ENCODE peak calls at places on chromosomes 11 and 22, in four cellular contexts. S is HepG2, E is right lobe of liver, Y is H1. Z is an unnamed sample.

GRCh38 chr11:44399968-44400367 is 90.0 kb upstream of the ALX4 start:
- DNase-seq in S (no peak), E (no peak), Y (no peak), Z (peak; percentile 1)

GRCh38 chr11:111922803-111923202 is 4.1 kb downstream of the C11orf52 start:
- DNase-seq in S (peak; percentile 41), E (no peak), Y (no peak), Z (no peak)

GRCh38 chr11:68852628-68853027 is 10.9 kb upstream of the CPT1A start:
- DNase-seq in S (no peak), E (no peak), Y (no peak), Z (no peak)

GRCh38 chr11:40187092-40187403 is 1272.4 kb downstream of the LRRC4C start:
- DNase-seq in S (no peak), E (no peak), Y (no peak), Z (no peak)

GRCh38 chr11:117606211-117606610 is 190.8 kb downstream of the DSCAML1 start:
- DNase-seq in S (no peak), E (no peak), Y (no peak), Z (no peak)

GRCh38 chr22:37639070-37639760 is at the start of gene SH3BP1:
- DNase-seq in S (peak; percentile 57), E (peak; percentile 54), Y (no peak), Z (peak; percentile 81)

GRCh38 chr11:129374993-129375721 is 491 bp upstream of the BARX2 start:
- DNase-seq in S (no peak), E (no peak), Y (no peak), Z (peak; percentile 84)

GRCh38 chr11:60127311-60127811 is 38.9 kb downstream of the MS4A2 start:
- DNase-seq in S (no peak), E (no peak), Y (no peak), Z (no peak)

GRCh38 chr22:31246687-31247086 is 34.6 kb downstream of the LIMK2 start:
- DNase-seq in S (no peak), E (no peak), Y (no peak), Z (no peak)

DNA sequence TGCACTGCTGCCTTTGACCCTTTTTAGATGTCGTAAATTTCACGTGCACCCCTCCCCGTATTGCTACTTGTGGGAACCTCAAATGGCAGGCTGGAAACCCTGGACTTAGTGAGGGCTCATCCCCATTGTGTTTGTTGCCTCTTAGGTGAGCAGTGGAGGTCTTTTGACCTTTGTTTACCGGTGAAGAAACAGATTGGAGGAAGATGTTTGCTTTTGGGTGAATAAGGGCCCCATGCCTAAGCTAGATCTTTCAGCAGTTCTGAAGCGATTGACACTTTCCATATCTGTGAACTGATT is 782 bp downstream of the SMARCB1 start:
- DNase-seq in S (no peak), E (no peak), Y (no peak), Z (no peak)
- H3K36me3 ChIP-seq in S (peaks cover 9% of the 10 kb centered on the region), E (no peaks in the 10 kb centered on the region), Y (peaks cover 2% of the 10 kb centered on the region), Z (peaks cover 1% of the 10 kb centered on the region)

GRCh38 chr11:11157201-11157600 is 195.8 kb downstream of the CSNK2A3 start:
- DNase-seq in S (peak; percentile 33), E (peak; percentile 52), Y (no peak), Z (peak; percentile 53)
- TF ChIP-seq CTCF in S (peak; percentile 55), E (peak; percentile 24), Y (peak; percentile 51), Z (peak; percentile 64)

DNA sequence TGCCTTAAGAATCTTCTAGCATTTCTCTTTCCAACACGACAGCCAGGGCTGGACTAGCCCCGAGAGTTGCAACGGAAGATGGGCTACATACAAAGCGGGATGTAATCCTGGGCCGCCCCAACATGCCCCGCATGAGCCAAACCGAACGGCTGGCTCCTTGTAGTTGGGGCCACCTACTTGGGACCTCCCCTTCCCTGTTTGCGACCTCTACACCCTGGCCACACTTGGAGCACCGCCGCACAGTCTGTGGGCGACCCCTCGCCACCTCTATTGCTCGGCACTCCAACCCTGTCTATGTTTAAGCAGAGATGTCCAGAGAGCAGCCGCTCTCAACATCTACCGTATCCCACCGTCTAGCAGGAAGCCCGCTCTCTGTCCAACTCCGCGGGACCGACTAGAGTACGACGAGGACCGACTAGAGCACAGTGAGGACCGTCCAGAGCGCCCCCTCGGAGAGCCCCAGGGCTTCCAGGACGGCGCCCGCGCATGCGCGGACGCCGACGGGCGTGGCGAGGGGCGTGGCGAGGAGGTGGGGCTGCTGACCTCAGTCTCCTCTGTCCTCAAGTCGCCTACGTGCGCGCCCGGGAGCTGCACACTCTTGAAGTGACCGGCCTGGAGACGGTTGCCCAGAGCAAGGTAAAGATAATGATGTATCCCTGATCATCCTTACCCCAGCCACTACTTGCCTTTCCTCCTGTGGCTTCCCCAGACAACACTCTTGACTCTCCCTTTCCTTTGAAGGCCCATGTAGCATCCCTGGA is 32.3 kb downstream of the NEAT1 start:
- DNase-seq in S (peak; percentile 80), E (peak; percentile 92), Y (peak; percentile 69), Z (peak; percentile 92)
- H3K4me3 ChIP-seq in S (peak overlapping the region; percentile 75), E (peak overlapping the region; percentile 40), Y (peak overlapping the region; percentile 67), Z (peak overlapping the region; percentile 41)

GRCh38 chr11:65644837-65645236 is 6.9 kb downstream of the SIPA1 start:
- DNase-seq in S (no peak), E (no peak), Y (no peak), Z (no peak)

GRCh38 chr11:65643971-65644370 is 6.1 kb downstream of the SIPA1 start:
- DNase-seq in S (no peak), E (no peak), Y (no peak), Z (peak; percentile 67)

GRCh38 chr11:65646288-65646734 is 8.4 kb downstream of the SIPA1 start:
- DNase-seq in S (no peak), E (no peak), Y (no peak), Z (no peak)

GRCh38 chr11:65646921-65647701 is 9.2 kb downstream of the SIPA1 start:
- DNase-seq in S (no peak), E (peak; percentile 82), Y (no peak), Z (peak; percentile 76)

DNA sequence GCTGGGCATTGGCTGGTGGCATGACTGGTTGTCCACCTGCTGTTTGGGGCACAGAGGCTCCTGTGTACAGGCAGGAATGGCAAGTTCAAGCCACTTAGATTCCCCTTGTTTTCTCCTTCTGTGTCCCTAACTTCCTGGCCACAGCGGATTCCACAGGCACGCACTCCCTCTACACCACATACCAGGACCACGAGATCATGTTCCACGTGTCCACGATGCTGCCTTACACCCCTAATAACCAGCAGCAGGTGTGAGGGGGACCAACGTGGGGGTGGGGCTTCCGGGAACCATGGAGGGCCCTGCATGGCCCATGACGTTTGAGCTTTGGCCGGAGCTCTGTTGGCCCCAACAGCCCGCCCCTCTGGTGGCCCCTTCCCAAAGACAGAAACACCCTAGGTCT is 7.8 kb downstream of the SIPA1 start:
- DNase-seq in S (no peak), E (no peak), Y (no peak), Z (no peak)
- H3K36me3 ChIP-seq in S (no peaks in the 10 kb centered on the region), E (no peaks in the 10 kb centered on the region), Y (no peaks in the 10 kb centered on the region), Z (no peaks in the 10 kb centered on the region)

GRCh38 chr22:18001040-18001893 is 23.1 kb downstream of the MICAL3 start:
- DNase-seq in S (peak; percentile 97), E (peak; percentile 93), Y (peak; percentile 89), Z (peak; percentile 91)
- TF ChIP-seq CTCF in S (peak; percentile 62), E (peak; percentile 37), Y (peak; percentile 53), Z (peak; percentile 40)

GRCh38 chr22:50252081-50253045 is 1.3 kb upstream of the HDAC10 start:
- DNase-seq in S (peak; percentile 39), E (peak; percentile 82), Y (no peak), Z (peak; percentile 69)

GRCh38 chr22:50250249-50250554 is 863 bp downstream of the HDAC10 start:
- DNase-seq in S (no peak), E (no peak), Y (no peak), Z (no peak)

GRCh38 chr22:50253046-50253580 is 2.0 kb upstream of the HDAC10 start:
- DNase-seq in S (no peak), E (no peak), Y (no peak), Z (no peak)

GRCh38 chr22:50250555-50251471 is at the start of gene HDAC10:
- DNase-seq in S (peak; percentile 56), E (peak; percentile 90), Y (no peak), Z (peak; percentile 84)

GRCh38 chr22:50251472-50252054 is 498 bp upstream of the HDAC10 start:
- DNase-seq in S (no peak), E (no peak), Y (no peak), Z (no peak)
- H3K4me3 ChIP-seq in S (peak overlapping the region; percentile 92), E (peak overlapping the region; percentile 67), Y (peak overlapping the region; percentile 71), Z (peak overlapping the region; percentile 99)

GRCh38 chr11:43392713-43393112 is 34.0 kb downstream of the TTC17 start:
- DNase-seq in S (no peak), E (no peak), Y (no peak), Z (no peak)
- H3K36me3 ChIP-seq in S (peaks cover 17% of the 10 kb centered on the region), E (peaks cover 5% of the 10 kb centered on the region), Y (peaks cover 2% of the 10 kb centered on the region), Z (no peaks in the 10 kb centered on the region)

GRCh38 chr11:126106929-126107328 is 44.3 kb upstream of the CDON start:
- DNase-seq in S (no peak), E (no peak), Y (no peak), Z (no peak)

GRCh38 chr11:126104420-126104819 is 41.8 kb upstream of the CDON start:
- DNase-seq in S (no peak), E (no peak), Y (peak; percentile 43), Z (no peak)

GRCh38 chr11:126105022-126105747 is 42.5 kb upstream of the CDON start:
- DNase-seq in S (no peak), E (no peak), Y (no peak), Z (no peak)

GRCh38 chr11:126103150-126103549 is 40.5 kb upstream of the CDON start:
- DNase-seq in S (no peak), E (no peak), Y (no peak), Z (no peak)

DNA sequence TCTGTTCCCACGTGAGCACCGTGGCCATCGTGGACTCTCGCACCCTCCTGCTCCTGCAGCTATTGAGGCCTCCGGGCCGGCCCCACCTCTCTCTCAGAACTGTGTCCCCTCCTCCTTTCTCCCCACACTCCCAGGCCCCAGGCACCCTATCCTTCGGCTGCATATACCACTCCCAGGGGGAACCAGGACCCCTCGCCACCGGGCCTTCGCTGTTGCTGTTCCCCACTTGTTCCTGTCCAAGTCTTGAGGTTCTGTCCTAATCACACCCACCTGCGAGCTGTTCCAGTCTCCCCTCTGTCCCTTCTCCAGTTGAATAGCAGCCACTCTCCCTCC is 43.0 kb upstream of the CDON start:
- DNase-seq in S (no peak), E (no peak), Y (no peak), Z (no peak)
- TF ChIP-seq CTCF in S (no peak), E (no peak), Y (no peak), Z (no peak)

GRCh38 chr11:20596629-20597129 is 2.7 kb upstream of the SLC6A5 start:
- DNase-seq in S (no peak), E (no peak), Y (no peak), Z (no peak)
- H3K4me3 ChIP-seq in S (no peak overlapping the region), E (no peak overlapping the region), Y (peak overlapping the region; percentile 42), Z (no peak overlapping the region)

Z was measured in Caco-2.